ENCODE peak calls at places on chromosomes 4 and X, in seven cellular contexts. One of them, this sample, is unnamed.

GRCh38 chr4:150178161-150178560 is 99.9 kb downstream of the DCLK2 start:
- DNase-seq in IMR-90: peak
- DNase-seq in A673: no peak
- DNase-seq in gastrocnemius medialis: no peak
- DNase-seq in neural progenitor cell: no peak
- DNase-seq in sigmoid colon: no peak
- DNase-seq in HCT116: no peak
- DNase-seq in this sample: no peak

GRCh38 chr4:43132010-43132582 is 239.6 kb downstream of the GRXCR1 start:
- DNase-seq in IMR-90: peak
- DNase-seq in A673: peak
- DNase-seq in gastrocnemius medialis: no peak
- DNase-seq in neural progenitor cell: peak
- DNase-seq in sigmoid colon: no peak
- DNase-seq in HCT116: peak
- DNase-seq in this sample: no peak

GRCh38 chr4:159269143-159269542 is 166.3 kb downstream of the RAPGEF2 start:
- DNase-seq in IMR-90: no peak
- DNase-seq in A673: no peak
- DNase-seq in gastrocnemius medialis: no peak
- DNase-seq in neural progenitor cell: no peak
- DNase-seq in sigmoid colon: no peak
- DNase-seq in HCT116: no peak
- DNase-seq in this sample: no peak

GRCh38 chr4:71550220-71551190 is 211.7 kb downstream of the SLC4A4 start:
- DNase-seq in IMR-90: peak
- DNase-seq in A673: no peak
- DNase-seq in gastrocnemius medialis: no peak
- DNase-seq in neural progenitor cell: peak
- DNase-seq in sigmoid colon: no peak
- DNase-seq in HCT116: no peak
- DNase-seq in this sample: no peak

GRCh38 chr4:3829954-3830773 is 64.0 kb downstream of the ADRA2C start:
- DNase-seq in IMR-90: no peak
- DNase-seq in A673: peak
- DNase-seq in gastrocnemius medialis: no peak
- DNase-seq in neural progenitor cell: peak
- DNase-seq in sigmoid colon: no peak
- DNase-seq in HCT116: no peak
- DNase-seq in this sample: no peak

GRCh38 chrX:41110801-41111625 is 25.8 kb downstream of the USP9X start:
- DNase-seq in IMR-90: peak
- DNase-seq in A673: no peak
- DNase-seq in gastrocnemius medialis: no peak
- DNase-seq in neural progenitor cell: peak
- DNase-seq in sigmoid colon: no peak
- DNase-seq in HCT116: no peak
- DNase-seq in this sample: no peak

GRCh38 chrX:1384738-1385250 is 7.1 kb downstream of the SLC25A6 start:
- DNase-seq in IMR-90: no peak
- DNase-seq in A673: no peak
- DNase-seq in gastrocnemius medialis: no peak
- DNase-seq in neural progenitor cell: no peak
- DNase-seq in sigmoid colon: peak
- DNase-seq in HCT116: no peak
- DNase-seq in this sample: peak

GRCh38 chr4:176193126-176193525 is 2.3 kb downstream of the SPATA4 start:
- DNase-seq in IMR-90: peak
- DNase-seq in A673: no peak
- DNase-seq in gastrocnemius medialis: no peak
- DNase-seq in neural progenitor cell: no peak
- DNase-seq in sigmoid colon: no peak
- DNase-seq in HCT116: no peak
- DNase-seq in this sample: no peak

GRCh38 chr4:59814402-59814801 is 1385.7 kb upstream of the ADGRL3 start:
- DNase-seq in IMR-90: no peak
- DNase-seq in A673: no peak
- DNase-seq in gastrocnemius medialis: no peak
- DNase-seq in neural progenitor cell: no peak
- DNase-seq in sigmoid colon: no peak
- DNase-seq in HCT116: no peak
- DNase-seq in this sample: no peak

GRCh38 chr4:18568600-18568999 is 547.0 kb upstream of the LCORL start:
- DNase-seq in IMR-90: no peak
- DNase-seq in A673: peak
- DNase-seq in gastrocnemius medialis: no peak
- DNase-seq in neural progenitor cell: no peak
- DNase-seq in sigmoid colon: no peak
- DNase-seq in HCT116: no peak
- DNase-seq in this sample: no peak

GRCh38 chr4:2797545-2798305 is 4.8 kb downstream of the SH3BP2 start:
- DNase-seq in IMR-90: no peak
- DNase-seq in A673: no peak
- DNase-seq in gastrocnemius medialis: no peak
- DNase-seq in neural progenitor cell: peak
- DNase-seq in sigmoid colon: peak
- DNase-seq in HCT116: no peak
- DNase-seq in this sample: no peak

GRCh38 chrX:23952984-23953907 is 45.4 kb downstream of the CXorf58 start:
- DNase-seq in IMR-90: no peak
- DNase-seq in A673: peak
- DNase-seq in gastrocnemius medialis: no peak
- DNase-seq in neural progenitor cell: peak
- DNase-seq in sigmoid colon: no peak
- DNase-seq in HCT116: no peak
- DNase-seq in this sample: no peak

GRCh38 chrX:116749943-116750342 is 287.2 kb upstream of the CT83 start:
- DNase-seq in IMR-90: no peak
- DNase-seq in A673: no peak
- DNase-seq in gastrocnemius medialis: no peak
- DNase-seq in neural progenitor cell: no peak
- DNase-seq in sigmoid colon: no peak
- DNase-seq in HCT116: no peak
- DNase-seq in this sample: no peak

GRCh38 chr4:154304679-154305078 is 186.9 kb downstream of the DCHS2 start:
- DNase-seq in IMR-90: no peak
- DNase-seq in A673: no peak
- DNase-seq in gastrocnemius medialis: no peak
- DNase-seq in neural progenitor cell: no peak
- DNase-seq in sigmoid colon: no peak
- DNase-seq in HCT116: no peak
- DNase-seq in this sample: no peak

GRCh38 chrX:13697976-13698375 is 9.0 kb downstream of the RAB9A start:
- DNase-seq in IMR-90: no peak
- DNase-seq in A673: no peak
- DNase-seq in gastrocnemius medialis: no peak
- DNase-seq in neural progenitor cell: no peak
- DNase-seq in sigmoid colon: no peak
- DNase-seq in HCT116: no peak
- DNase-seq in this sample: no peak

GRCh38 chrX:139639253-139639652 is 68.7 kb downstream of the MCF2 start:
- DNase-seq in IMR-90: no peak
- DNase-seq in A673: no peak
- DNase-seq in gastrocnemius medialis: no peak
- DNase-seq in neural progenitor cell: no peak
- DNase-seq in sigmoid colon: no peak
- DNase-seq in HCT116: no peak
- DNase-seq in this sample: no peak

DNA sequence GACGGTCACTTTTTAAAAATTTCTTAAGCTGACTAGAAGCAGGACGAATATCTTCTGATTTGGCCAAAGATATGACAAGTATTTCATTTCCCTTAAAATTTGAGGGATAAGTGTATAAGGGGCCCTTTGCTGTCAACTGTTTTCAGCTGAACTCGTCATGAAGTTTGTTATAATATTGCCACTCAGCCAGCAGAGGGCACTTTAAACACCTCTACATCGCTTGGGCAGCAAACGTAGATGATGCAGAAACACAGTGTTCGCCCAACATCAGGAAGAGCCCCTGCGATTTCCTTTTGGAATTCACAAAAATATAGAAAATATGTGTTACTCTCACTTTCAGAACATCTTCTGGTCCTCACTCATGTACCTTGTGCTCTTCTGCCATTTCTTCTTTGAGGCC is 435.7 kb upstream of the FMR1 start:
- DNase-seq in IMR-90: no peak
- DNase-seq in A673: peak
- DNase-seq in gastrocnemius medialis: no peak
- DNase-seq in neural progenitor cell: peak
- DNase-seq in sigmoid colon: no peak
- DNase-seq in HCT116: no peak
- DNase-seq in this sample: no peak
- TF ChIP-seq CTCF in IMR-90: peak
- TF ChIP-seq CTCF in A673: peak
- TF ChIP-seq CTCF in gastrocnemius medialis: no peak
- TF ChIP-seq CTCF in neural progenitor cell: peak
- TF ChIP-seq CTCF in sigmoid colon: no peak
- TF ChIP-seq CTCF in HCT116: peak
- TF ChIP-seq CTCF in this sample: no peak

DNA sequence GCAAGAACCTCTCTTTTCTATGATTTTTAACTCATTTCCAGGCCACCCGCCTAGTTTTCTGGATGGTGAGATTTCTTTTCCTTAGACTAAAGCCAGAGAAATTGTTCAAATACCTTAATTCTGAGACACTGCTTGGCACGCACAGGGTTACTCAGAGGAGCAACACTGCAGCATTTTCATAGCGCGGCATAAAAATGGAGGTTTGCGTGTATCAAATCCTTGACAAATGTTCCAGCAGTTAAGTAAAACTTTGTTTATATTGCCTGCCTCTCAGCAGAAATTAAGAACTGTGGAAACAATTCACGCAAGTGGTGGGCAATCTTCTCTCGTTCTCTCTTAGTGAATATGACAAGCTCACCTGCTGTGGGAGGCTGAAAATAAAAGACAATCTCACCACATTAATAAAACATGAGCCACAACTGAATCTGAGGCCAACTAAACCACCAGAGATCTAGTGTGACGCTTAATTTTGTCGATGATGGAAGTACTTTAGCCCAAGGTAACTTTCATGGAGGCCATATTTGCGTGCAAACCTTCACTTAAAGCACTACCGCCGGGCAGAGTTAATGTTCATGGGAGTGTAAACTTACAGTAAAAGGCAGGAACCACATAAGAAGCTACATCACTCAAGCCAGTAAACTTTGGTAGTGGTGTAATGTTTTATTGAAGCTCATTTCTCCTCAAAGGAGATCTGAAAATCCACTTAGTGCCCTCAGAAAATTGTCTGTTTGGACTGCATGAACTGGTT is 894.8 kb upstream of the EPHA5 start:
- DNase-seq in IMR-90: peak
- DNase-seq in A673: no peak
- DNase-seq in gastrocnemius medialis: no peak
- DNase-seq in neural progenitor cell: no peak
- DNase-seq in sigmoid colon: no peak
- DNase-seq in HCT116: no peak
- DNase-seq in this sample: no peak
- H3K27ac ChIP-seq in IMR-90: peak
- H3K27ac ChIP-seq in A673: no peak
- H3K27ac ChIP-seq in gastrocnemius medialis: no peak
- H3K27ac ChIP-seq in neural progenitor cell: no peak
- H3K27ac ChIP-seq in sigmoid colon: no peak
- H3K27ac ChIP-seq in HCT116: no peak
- H3K27ac ChIP-seq in this sample: no peak

GRCh38 chr4:14254806-14255445 is 627.4 kb upstream of the BOD1L1 start:
- DNase-seq in IMR-90: no peak
- DNase-seq in A673: no peak
- DNase-seq in gastrocnemius medialis: no peak
- DNase-seq in neural progenitor cell: no peak
- DNase-seq in sigmoid colon: no peak
- DNase-seq in HCT116: no peak
- DNase-seq in this sample: no peak

GRCh38 chr4:14247767-14248166 is 620.2 kb upstream of the BOD1L1 start:
- DNase-seq in IMR-90: no peak
- DNase-seq in A673: no peak
- DNase-seq in gastrocnemius medialis: no peak
- DNase-seq in neural progenitor cell: peak
- DNase-seq in sigmoid colon: no peak
- DNase-seq in HCT116: no peak
- DNase-seq in this sample: no peak

GRCh38 chr4:14254252-14254651 is 626.7 kb upstream of the BOD1L1 start:
- DNase-seq in IMR-90: peak
- DNase-seq in A673: peak
- DNase-seq in gastrocnemius medialis: no peak
- DNase-seq in neural progenitor cell: peak
- DNase-seq in sigmoid colon: no peak
- DNase-seq in HCT116: no peak
- DNase-seq in this sample: no peak

GRCh38 chr4:14249226-14249625 is 621.7 kb upstream of the BOD1L1 start:
- DNase-seq in IMR-90: no peak
- DNase-seq in A673: no peak
- DNase-seq in gastrocnemius medialis: no peak
- DNase-seq in neural progenitor cell: no peak
- DNase-seq in sigmoid colon: no peak
- DNase-seq in HCT116: no peak
- DNase-seq in this sample: no peak
- H3K4me3 ChIP-seq in IMR-90: no peak
- H3K4me3 ChIP-seq in A673: no peak
- H3K4me3 ChIP-seq in gastrocnemius medialis: no peak
- H3K4me3 ChIP-seq in neural progenitor cell: no peak
- H3K4me3 ChIP-seq in sigmoid colon: no peak
- H3K4me3 ChIP-seq in HCT116: no peak
- H3K4me3 ChIP-seq in this sample: no peak

GRCh38 chrX:106959897-106960296 is 39.7 kb downstream of the CLDN2 start:
- DNase-seq in IMR-90: peak
- DNase-seq in A673: peak
- DNase-seq in gastrocnemius medialis: no peak
- DNase-seq in neural progenitor cell: peak
- DNase-seq in sigmoid colon: no peak
- DNase-seq in HCT116: no peak
- DNase-seq in this sample: no peak
- TF ChIP-seq CTCF in IMR-90: peak
- TF ChIP-seq CTCF in A673: peak
- TF ChIP-seq CTCF in gastrocnemius medialis: no peak
- TF ChIP-seq CTCF in neural progenitor cell: peak
- TF ChIP-seq CTCF in sigmoid colon: no peak
- TF ChIP-seq CTCF in HCT116: peak
- TF ChIP-seq CTCF in this sample: no peak